ENCODE peak calls at places on chromosomes 7 and 10, in six cellular contexts. M, P, S, C, T and Q are unnamed samples.

GRCh38 chr7:143882611-143883078 is 19.3 kb downstream of the TCAF1 start:
- DNase-seq in S (peak; percentile 83), T (peak; percentile 37), M (peak; percentile 75), C (peak; percentile 81), P (no peak), Q (peak; percentile 86)

GRCh38 chr7:66013938-66014337 is 31.9 kb upstream of the GUSB start:
- DNase-seq in M (peak; percentile 8), T (peak; percentile 56), C (peak; percentile 22), S (peak; percentile 46), P (peak; percentile 29), Q (no peak)

GRCh38 chr7:128398016-128398840 is 11.6 kb downstream of the IMPDH1 start:
- DNase-seq in S (peak; percentile 66), T (peak; percentile 63), C (peak; percentile 73), P (no peak), M (no peak), Q (peak; percentile 80)

GRCh38 chr7:13749026-13749425 is 240.4 kb downstream of the ETV1 start:
- DNase-seq in M (peak; percentile 36), S (peak; percentile 83), P (no peak), T (no peak), C (no peak), Q (no peak)

GRCh38 chr7:107958764-107959526 is 44.0 kb downstream of the LAMB1 start:
- DNase-seq in T (no peak), S (no peak), P (peak; percentile 44), C (no peak), M (no peak), Q (no peak)

GRCh38 chr10:1938317-1938716 is 201.0 kb upstream of the ADARB2 start:
- DNase-seq in M (no peak), P (no peak), S (no peak), T (no peak), C (no peak), Q (no peak)

GRCh38 chr10:132398566-132398991 is 1.6 kb downstream of the PWWP2B start:
- DNase-seq in P (no peak), S (no peak), M (no peak), T (peak; percentile 29), C (peak; percentile 49), Q (peak; percentile 70)

GRCh38 chr7:105584165-105584564 is 2.9 kb upstream of the EFCAB10 start:
- DNase-seq in P (no peak), M (no peak), T (no peak), C (no peak), S (no peak), Q (no peak)

GRCh38 chr10:130023454-130024230 is 59.6 kb upstream of the EBF3 start:
- DNase-seq in M (no peak), C (no peak), T (no peak), S (no peak), P (peak; percentile 28), Q (no peak)

GRCh38 chr10:32983333-32983909 is 25.4 kb upstream of the ITGB1 start:
- DNase-seq in T (no peak), C (no peak), S (no peak), M (no peak), P (peak; percentile 85), Q (no peak)

GRCh38 chr10:32984003-32984600 is 26.1 kb upstream of the ITGB1 start:
- DNase-seq in S (no peak), C (no peak), M (no peak), T (no peak), P (no peak), Q (no peak)

GRCh38 chr10:32981760-32982159 is 23.7 kb upstream of the ITGB1 start:
- DNase-seq in C (no peak), S (no peak), M (no peak), P (no peak), T (no peak), Q (no peak)

GRCh38 chr10:32982293-32982709 is 24.3 kb upstream of the ITGB1 start:
- DNase-seq in S (no peak), C (no peak), M (no peak), T (no peak), P (no peak), Q (no peak)

GRCh38 chr10:32982911-32983310 is 24.9 kb upstream of the ITGB1 start:
- DNase-seq in C (no peak), M (no peak), S (no peak), T (no peak), P (no peak), Q (no peak)
- H3K27ac ChIP-seq in C (no peak overlapping the region), M (no peak overlapping the region), S (no peak overlapping the region), T (no peak overlapping the region), P (peak overlapping the region; percentile 97), Q (peak overlapping the region; percentile 91)

GRCh38 chr7:151248191-151249033 is at the start of gene SMARCD3:
- DNase-seq in T (peak; percentile 62), C (peak; percentile 82), P (no peak), M (peak; percentile 67), S (peak; percentile 94), Q (peak; percentile 80)

GRCh38 chr7:151249732-151250072 is 1.2 kb upstream of the SMARCD3 start:
- DNase-seq in T (peak; percentile 77), C (peak; percentile 78), S (peak; percentile 68), M (peak; percentile 27), P (no peak), Q (peak; percentile 87)

GRCh38 chr7:151250181-151251095 is 1.9 kb upstream of the SMARCD3 start:
- DNase-seq in S (no peak), M (no peak), C (peak; percentile 41), P (no peak), T (no peak), Q (no peak)

GRCh38 chr7:151247611-151248176 is 800 bp downstream of the SMARCD3 start:
- DNase-seq in C (peak; percentile 56), P (no peak), T (no peak), M (no peak), S (peak; percentile 46), Q (peak; percentile 68)

DNA sequence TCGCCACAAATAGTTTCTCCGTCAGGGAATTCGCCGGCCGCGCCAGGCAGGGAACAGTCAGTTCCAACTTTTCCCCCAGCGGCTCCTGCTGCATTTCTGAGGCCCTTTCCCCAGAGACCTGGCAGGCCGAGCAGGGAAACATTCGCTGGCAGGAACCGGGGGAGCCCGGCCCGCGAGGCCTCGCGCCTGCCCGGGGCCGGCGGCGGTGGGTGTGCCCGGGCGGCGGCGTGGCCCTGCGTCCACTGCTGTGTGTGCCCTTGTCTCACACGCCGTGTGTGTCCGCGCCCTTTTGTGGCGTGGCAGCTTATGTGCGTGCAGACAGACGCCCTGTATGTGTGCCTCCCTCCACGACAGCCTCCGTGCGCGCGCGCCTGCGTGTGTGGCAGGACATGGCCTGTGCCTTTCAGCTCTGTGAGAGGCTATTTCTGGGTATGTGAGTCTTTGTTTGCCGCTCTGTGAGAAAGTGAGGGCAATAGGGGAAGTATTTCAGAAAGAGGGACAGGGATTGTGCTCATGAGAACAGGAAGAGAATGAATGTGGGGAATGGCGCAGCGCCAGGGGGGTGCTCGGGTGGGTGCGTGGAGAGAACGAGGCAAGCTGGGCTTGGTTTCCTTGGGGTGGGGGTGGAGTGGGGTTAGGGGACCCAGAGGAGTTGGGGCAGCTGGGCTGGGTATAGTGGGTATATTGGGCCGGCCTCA is 689 bp upstream of the SMARCD3 start:
- DNase-seq in T (peak; percentile 56), P (no peak), C (peak; percentile 72), M (peak; percentile 37), S (peak; percentile 54), Q (peak; percentile 85)
- H3K27ac ChIP-seq in T (peak overlapping the region; percentile 97), P (peak overlapping the region; percentile 77), C (peak overlapping the region; percentile 83), M (peak overlapping the region; percentile 47), S (no peak overlapping the region), Q (peak overlapping the region; percentile 94)

GRCh38 chr10:69403519-69403918 is 13.2 kb downstream of the TACR2 start:
- DNase-seq in C (no peak), P (no peak), S (no peak), T (no peak), M (no peak), Q (no peak)

GRCh38 chr10:69404786-69405185 is 11.9 kb downstream of the TACR2 start:
- DNase-seq in P (no peak), C (no peak), T (no peak), M (no peak), S (no peak), Q (no peak)

GRCh38 chr10:69400936-69401335 is 15.8 kb downstream of the TACR2 start:
- DNase-seq in C (no peak), S (no peak), T (no peak), M (no peak), P (no peak), Q (no peak)

GRCh38 chr10:69401416-69401815 is 15.3 kb downstream of the TACR2 start:
- DNase-seq in P (no peak), T (no peak), M (no peak), C (no peak), S (no peak), Q (no peak)

DNA sequence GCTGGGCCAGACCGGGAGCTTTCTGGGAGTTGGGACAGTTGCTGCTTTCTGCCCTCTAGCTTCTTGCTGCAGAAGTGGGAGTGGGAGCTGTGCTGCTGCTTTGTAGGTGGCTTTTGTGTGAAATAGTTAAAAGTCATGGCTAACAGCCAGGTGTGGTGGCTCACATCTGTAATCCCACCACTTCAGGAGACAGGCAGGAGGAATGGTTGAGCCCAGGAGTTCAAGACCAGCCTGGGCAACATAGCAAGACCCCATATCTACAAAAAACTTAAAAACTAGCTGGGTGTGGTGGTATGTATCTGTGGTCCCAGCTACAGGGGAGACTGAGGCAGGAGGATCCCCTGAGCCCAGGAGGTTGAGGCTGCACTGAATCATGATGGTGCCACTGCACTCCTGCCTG is 13.7 kb downstream of the TACR2 start:
- DNase-seq in C (no peak), S (no peak), P (no peak), M (no peak), T (no peak), Q (no peak)
- H3K27ac ChIP-seq in C (no peak overlapping the region), S (no peak overlapping the region), P (peak overlapping the region; percentile 16), M (no peak overlapping the region), T (no peak overlapping the region), Q (peak overlapping the region; percentile 97)

GRCh38 chr7:1505731-1506550 is 1.8 kb upstream of the INTS1 start:
- DNase-seq in P (no peak), T (no peak), M (no peak), S (no peak), C (no peak), Q (no peak)

GRCh38 chr7:1502845-1503244 is 1.3 kb downstream of the INTS1 start:
- DNase-seq in M (no peak), P (no peak), S (no peak), T (no peak), C (no peak), Q (no peak)

GRCh38 chr7:1501487-1502270 is 2.5 kb downstream of the INTS1 start:
- DNase-seq in C (no peak), P (no peak), M (no peak), T (no peak), S (no peak), Q (no peak)

GRCh38 chr7:1503390-1503789 is 799 bp downstream of the INTS1 start:
- DNase-seq in S (peak; percentile 19), T (no peak), C (no peak), M (no peak), P (no peak), Q (no peak)

GRCh38 chr7:1503816-1504775 is at the start of gene INTS1:
- DNase-seq in T (peak; percentile 94), P (peak; percentile 95), C (peak; percentile 91), M (peak; percentile 83), S (peak; percentile 95), Q (peak; percentile 94)
- H3K27ac ChIP-seq in T (peak within 1 kb of the TSS; percentile 79), P (peak within 1 kb of the TSS; percentile 76), C (no peak within 1 kb of the TSS), M (no peak within 1 kb of the TSS), S (no peak within 1 kb of the TSS), Q (peak within 1 kb of the TSS; percentile 58)

GRCh38 chr7:47304727-47305719 is 276.9 kb downstream of the TNS3 start:
- DNase-seq in S (no peak), M (no peak), P (no peak), T (no peak), C (no peak), Q (peak; percentile 48)
- H3K27ac ChIP-seq in S (no peak overlapping the region), M (no peak overlapping the region), P (peak overlapping the region; percentile 16), T (peak overlapping the region; percentile 43), C (no peak overlapping the region), Q (peak overlapping the region; percentile 37)